ENCODE peak calls at places on chromosome 1, in seven cellular contexts. One of them, this sample, is unnamed.

GRCh38 chr1:160146107-160146506 is 5.3 kb upstream of the ATP1A4 start:
- DNase-seq in HFF-Myc: no peak
- DNase-seq in WTC11: no peak
- DNase-seq in tibial artery: no peak
- DNase-seq in GM12864: no peak
- DNase-seq in K562: no peak
- DNase-seq in uterus: no peak
- DNase-seq in this sample: no peak

GRCh38 chr1:36285450-36286101 is 20.6 kb upstream of the SH3D21 start:
- DNase-seq in uterus: peak
- DNase-seq in tibial artery: no peak
- DNase-seq in WTC11: peak
- DNase-seq in K562: peak
- DNase-seq in GM12864: peak
- DNase-seq in HFF-Myc: peak
- DNase-seq in this sample: peak

GRCh38 chr1:80417651-80418050 is 1383.1 kb upstream of the ADGRL2 start:
- DNase-seq in uterus: no peak
- DNase-seq in WTC11: no peak
- DNase-seq in GM12864: no peak
- DNase-seq in K562: no peak
- DNase-seq in tibial artery: no peak
- DNase-seq in HFF-Myc: no peak
- DNase-seq in this sample: no peak

GRCh38 chr1:181159451-181160151 is 71.1 kb downstream of the IER5 start:
- DNase-seq in HFF-Myc: no peak
- DNase-seq in tibial artery: no peak
- DNase-seq in GM12864: no peak
- DNase-seq in uterus: peak
- DNase-seq in K562: no peak
- DNase-seq in WTC11: no peak
- DNase-seq in this sample: no peak

GRCh38 chr1:208047476-208047934 is 136.6 kb upstream of the CD34 start:
- DNase-seq in tibial artery: peak
- DNase-seq in GM12864: no peak
- DNase-seq in K562: no peak
- DNase-seq in HFF-Myc: no peak
- DNase-seq in uterus: peak
- DNase-seq in WTC11: no peak
- DNase-seq in this sample: no peak

GRCh38 chr1:181748013-181748412 is 264.7 kb downstream of the CACNA1E start:
- DNase-seq in K562: no peak
- DNase-seq in uterus: no peak
- DNase-seq in GM12864: no peak
- DNase-seq in tibial artery: no peak
- DNase-seq in HFF-Myc: no peak
- DNase-seq in WTC11: no peak
- DNase-seq in this sample: no peak

GRCh38 chr1:192913683-192914082 is 104.8 kb downstream of the RGS2 start:
- DNase-seq in uterus: peak
- DNase-seq in HFF-Myc: no peak
- DNase-seq in tibial artery: no peak
- DNase-seq in K562: no peak
- DNase-seq in WTC11: no peak
- DNase-seq in GM12864: no peak
- DNase-seq in this sample: no peak

GRCh38 chr1:162587347-162587746 is 25.8 kb downstream of the UAP1 start:
- DNase-seq in WTC11: no peak
- DNase-seq in tibial artery: no peak
- DNase-seq in uterus: no peak
- DNase-seq in GM12864: no peak
- DNase-seq in K562: no peak
- DNase-seq in HFF-Myc: no peak
- DNase-seq in this sample: no peak

GRCh38 chr1:119613769-119614358 is 34.2 kb downstream of the ZNF697 start:
- DNase-seq in tibial artery: peak
- DNase-seq in K562: peak
- DNase-seq in WTC11: peak
- DNase-seq in uterus: peak
- DNase-seq in GM12864: peak
- DNase-seq in HFF-Myc: peak
- DNase-seq in this sample: peak

GRCh38 chr1:183277821-183278735 is 92.0 kb downstream of the LAMC2 start:
- DNase-seq in GM12864: no peak
- DNase-seq in tibial artery: no peak
- DNase-seq in uterus: no peak
- DNase-seq in HFF-Myc: no peak
- DNase-seq in WTC11: no peak
- DNase-seq in K562: no peak
- DNase-seq in this sample: no peak

GRCh38 chr1:148263128-148263905 is 111.2 kb upstream of the NBPF11 start:
- DNase-seq in HFF-Myc: peak
- DNase-seq in GM12864: peak
- DNase-seq in uterus: peak
- DNase-seq in tibial artery: peak
- DNase-seq in K562: peak
- DNase-seq in WTC11: peak
- DNase-seq in this sample: peak

GRCh38 chr1:203307690-203308126 is 2.4 kb downstream of the BTG2 start:
- DNase-seq in tibial artery: peak
- DNase-seq in GM12864: no peak
- DNase-seq in WTC11: no peak
- DNase-seq in HFF-Myc: no peak
- DNase-seq in K562: no peak
- DNase-seq in uterus: no peak
- DNase-seq in this sample: no peak

GRCh38 chr1:193308438-193308837 is 122.0 kb upstream of the B3GALT2 start:
- DNase-seq in WTC11: no peak
- DNase-seq in uterus: no peak
- DNase-seq in K562: no peak
- DNase-seq in HFF-Myc: no peak
- DNase-seq in tibial artery: no peak
- DNase-seq in GM12864: no peak
- DNase-seq in this sample: no peak

GRCh38 chr1:203663820-203664219 is 37.2 kb downstream of the ATP2B4 start:
- DNase-seq in uterus: no peak
- DNase-seq in HFF-Myc: no peak
- DNase-seq in GM12864: no peak
- DNase-seq in WTC11: no peak
- DNase-seq in K562: no peak
- DNase-seq in tibial artery: no peak
- DNase-seq in this sample: no peak

GRCh38 chr1:18118491-18118890 is 10.9 kb downstream of the IGSF21 start:
- DNase-seq in WTC11: no peak
- DNase-seq in HFF-Myc: no peak
- DNase-seq in GM12864: no peak
- DNase-seq in tibial artery: no peak
- DNase-seq in uterus: no peak
- DNase-seq in K562: no peak
- DNase-seq in this sample: no peak

GRCh38 chr1:27395441-27396195 is 3.2 kb downstream of the GPR3 start:
- DNase-seq in HFF-Myc: peak
- DNase-seq in uterus: peak
- DNase-seq in GM12864: no peak
- DNase-seq in K562: peak
- DNase-seq in tibial artery: peak
- DNase-seq in WTC11: peak
- DNase-seq in this sample: peak

GRCh38 chr1:211830330-211831142 is at the start of gene LPGAT1:
- DNase-seq in K562: peak
- DNase-seq in WTC11: peak
- DNase-seq in GM12864: no peak
- DNase-seq in HFF-Myc: no peak
- DNase-seq in tibial artery: peak
- DNase-seq in uterus: peak
- DNase-seq in this sample: peak

GRCh38 chr1:10472220-10473144 is at the start of gene DFFA:
- DNase-seq in GM12864: peak
- DNase-seq in uterus: peak
- DNase-seq in HFF-Myc: peak
- DNase-seq in tibial artery: peak
- DNase-seq in WTC11: peak
- DNase-seq in K562: peak
- DNase-seq in this sample: peak

GRCh38 chr1:31987231-31987630 is 26.4 kb upstream of the KHDRBS1 start:
- DNase-seq in uterus: no peak
- DNase-seq in tibial artery: no peak
- DNase-seq in WTC11: peak
- DNase-seq in HFF-Myc: no peak
- DNase-seq in K562: no peak
- DNase-seq in GM12864: no peak
- DNase-seq in this sample: peak

GRCh38 chr1:50106095-50106761 is 2.5 kb upstream of the ELAVL4 start:
- DNase-seq in GM12864: no peak
- DNase-seq in K562: no peak
- DNase-seq in tibial artery: no peak
- DNase-seq in WTC11: no peak
- DNase-seq in HFF-Myc: no peak
- DNase-seq in uterus: no peak
- DNase-seq in this sample: no peak

DNA sequence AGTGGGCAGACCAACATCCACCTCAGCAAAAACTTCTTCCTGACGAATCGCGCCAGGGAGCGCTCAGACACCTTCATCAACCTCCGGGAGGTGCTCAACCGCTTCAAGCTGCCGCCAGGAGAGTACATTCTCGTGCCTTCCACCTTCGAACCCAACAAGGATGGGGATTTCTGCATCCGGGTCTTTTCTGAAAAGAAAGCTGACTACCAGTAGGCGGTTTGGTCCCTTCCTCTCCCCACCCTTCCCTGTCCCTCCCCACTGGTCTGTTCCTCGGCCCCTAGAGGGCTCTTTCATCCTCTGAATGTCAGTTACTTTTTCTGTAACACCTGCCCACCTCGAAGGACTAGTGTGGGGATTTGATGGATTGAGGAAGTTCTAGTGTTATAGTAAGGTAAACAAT is 46.9 kb downstream of the CAPN2 start:
- DNase-seq in GM12864: no peak
- DNase-seq in uterus: no peak
- DNase-seq in HFF-Myc: no peak
- DNase-seq in WTC11: peak
- DNase-seq in tibial artery: no peak
- DNase-seq in K562: peak
- DNase-seq in this sample: no peak
- TF ChIP-seq CTCF in GM12864: no peak
- TF ChIP-seq CTCF in uterus: no peak
- TF ChIP-seq CTCF in HFF-Myc: no peak
- TF ChIP-seq CTCF in WTC11: no peak
- TF ChIP-seq CTCF in tibial artery: no peak
- TF ChIP-seq CTCF in K562: peak
- TF ChIP-seq CTCF in this sample: no peak

GRCh38 chr1:46130144-46130543 is 2.3 kb downstream of the PIK3R3 start:
- DNase-seq in WTC11: no peak
- DNase-seq in GM12864: no peak
- DNase-seq in uterus: no peak
- DNase-seq in tibial artery: no peak
- DNase-seq in HFF-Myc: no peak
- DNase-seq in K562: no peak
- DNase-seq in this sample: no peak
- TF ChIP-seq CTCF in WTC11: no peak
- TF ChIP-seq CTCF in GM12864: peak
- TF ChIP-seq CTCF in uterus: no peak
- TF ChIP-seq CTCF in tibial artery: no peak
- TF ChIP-seq CTCF in HFF-Myc: no peak
- TF ChIP-seq CTCF in K562: no peak
- TF ChIP-seq CTCF in this sample: no peak

GRCh38 chr1:33360367-33360766 is 39.5 kb upstream of the A3GALT2 start:
- DNase-seq in tibial artery: no peak
- DNase-seq in GM12864: no peak
- DNase-seq in HFF-Myc: no peak
- DNase-seq in uterus: no peak
- DNase-seq in K562: no peak
- DNase-seq in WTC11: no peak
- DNase-seq in this sample: no peak
- TF ChIP-seq CTCF in tibial artery: no peak
- TF ChIP-seq CTCF in GM12864: no peak
- TF ChIP-seq CTCF in HFF-Myc: no peak
- TF ChIP-seq CTCF in uterus: no peak
- TF ChIP-seq CTCF in K562: no peak
- TF ChIP-seq CTCF in WTC11: no peak
- TF ChIP-seq CTCF in this sample: no peak

GRCh38 chr1:149928388-149928724 is 753 bp upstream of the SF3B4 start:
- DNase-seq in K562: no peak
- DNase-seq in WTC11: no peak
- DNase-seq in HFF-Myc: no peak
- DNase-seq in tibial artery: no peak
- DNase-seq in uterus: no peak
- DNase-seq in GM12864: no peak
- DNase-seq in this sample: no peak

GRCh38 chr1:149926296-149926695 is 1.3 kb downstream of the SF3B4 start:
- DNase-seq in tibial artery: no peak
- DNase-seq in GM12864: no peak
- DNase-seq in WTC11: no peak
- DNase-seq in HFF-Myc: no peak
- DNase-seq in uterus: no peak
- DNase-seq in K562: no peak
- DNase-seq in this sample: no peak

GRCh38 chr1:149925751-149926150 is 1.9 kb downstream of the SF3B4 start:
- DNase-seq in K562: no peak
- DNase-seq in uterus: no peak
- DNase-seq in tibial artery: no peak
- DNase-seq in WTC11: no peak
- DNase-seq in GM12864: no peak
- DNase-seq in HFF-Myc: no peak
- DNase-seq in this sample: no peak

GRCh38 chr1:149927056-149927534 is 508 bp downstream of the SF3B4 start:
- DNase-seq in GM12864: no peak
- DNase-seq in uterus: no peak
- DNase-seq in HFF-Myc: no peak
- DNase-seq in K562: no peak
- DNase-seq in tibial artery: no peak
- DNase-seq in WTC11: no peak
- DNase-seq in this sample: no peak

DNA sequence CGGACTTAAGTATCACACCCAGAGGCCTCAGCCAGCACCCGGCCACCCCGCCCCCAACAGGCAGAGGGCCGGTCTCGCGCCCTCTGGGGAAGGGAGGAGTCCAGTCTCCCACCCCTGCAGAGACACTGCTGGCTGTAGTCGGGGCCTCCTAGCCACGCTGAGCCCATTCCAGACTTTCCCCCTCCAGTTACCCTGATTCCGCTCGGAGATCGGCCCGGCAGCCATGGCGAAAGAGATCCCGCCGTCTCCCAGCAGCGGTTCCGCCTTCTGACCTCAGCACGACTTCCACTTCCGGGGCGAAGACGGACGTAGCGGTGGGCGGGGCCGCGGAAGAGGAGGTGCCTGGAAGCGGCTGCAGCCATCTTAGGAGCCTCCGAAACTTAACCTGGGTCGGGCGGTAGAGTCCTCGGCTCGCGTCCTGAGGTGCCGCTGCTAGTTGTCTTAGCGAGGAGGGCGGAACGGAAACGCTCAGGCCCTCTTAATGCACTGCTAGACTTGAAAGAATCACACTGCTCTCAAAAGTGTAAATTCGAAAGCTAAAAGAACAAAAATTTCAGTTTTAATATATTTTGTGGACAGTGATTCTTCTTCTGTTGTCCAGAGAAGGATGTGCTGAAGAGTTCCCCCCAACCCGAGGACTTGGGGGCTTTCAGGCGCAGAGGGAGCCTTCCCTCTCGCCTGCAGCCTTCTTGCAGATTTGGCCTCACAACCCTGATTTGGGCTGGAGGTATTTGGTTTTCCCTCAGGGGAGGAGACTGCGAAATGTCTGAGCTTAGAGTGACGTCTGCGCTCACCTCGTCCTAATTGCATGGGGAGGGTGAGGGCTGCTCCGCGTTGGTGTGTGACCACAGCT is at the start of gene SF3B4:
- DNase-seq in uterus: peak
- DNase-seq in K562: peak
- DNase-seq in tibial artery: peak
- DNase-seq in WTC11: peak
- DNase-seq in GM12864: peak
- DNase-seq in HFF-Myc: peak
- DNase-seq in this sample: peak
- TF ChIP-seq CTCF in uterus: peak
- TF ChIP-seq CTCF in K562: no peak
- TF ChIP-seq CTCF in tibial artery: no peak
- TF ChIP-seq CTCF in WTC11: no peak
- TF ChIP-seq CTCF in GM12864: no peak
- TF ChIP-seq CTCF in HFF-Myc: no peak
- TF ChIP-seq CTCF in this sample: no peak